ENCODE peak calls at places on chromosomes 3 and 15, in eight cellular contexts. B, K, P, T, L, W, D and O are unnamed samples.
A peak's percentile ranks its signal among the peaks of the same experiment; 100 is the strongest.

GRCh38 chr3:125069968-125070745 is 14.4 kb upstream of the HEG1 start:
- DNase-seq in L (no peak), B (no peak), D (no peak), T (no peak), K (no peak), W (no peak), P (no peak), O (no peak)

GRCh38 chr3:183541738-183542137 is 13.8 kb downstream of the KLHL6 start:
- DNase-seq in L (no peak), T (no peak), P (no peak), K (no peak), D (no peak), B (no peak), W (no peak), O (no peak)

GRCh38 chr3:54685213-54685612 is 242.6 kb downstream of the LRTM1 start:
- DNase-seq in T (no peak), K (no peak), L (no peak), D (no peak), P (no peak), B (no peak), W (no peak), O (no peak)

GRCh38 chr3:185929192-185930151 is 8.3 kb downstream of the TRA2B start:
- DNase-seq in W (peak; percentile 45), K (peak; percentile 47), D (no peak), B (no peak), L (no peak), P (no peak), T (no peak), O (no peak)

GRCh38 chr3:33980252-33980651 is 181.8 kb downstream of the PDCD6IP start:
- DNase-seq in P (no peak), L (no peak), B (peak; percentile 81), W (peak; percentile 22), K (peak; percentile 38), T (no peak), D (no peak), O (no peak)

GRCh38 chr15:67137319-67137718 is 71.9 kb downstream of the SMAD3 start:
- DNase-seq in L (no peak), W (no peak), T (no peak), B (no peak), K (no peak), P (no peak), D (no peak), O (no peak)

GRCh38 chr3:134134240-134134639 is 104.5 kb upstream of the SLCO2A1 start:
- DNase-seq in B (no peak), W (no peak), T (no peak), D (no peak), K (no peak), L (no peak), P (no peak), O (no peak)

GRCh38 chr15:31461911-31462480 is 135.4 kb downstream of the KLF13 start:
- DNase-seq in T (no peak), L (no peak), K (no peak), D (no peak), P (no peak), B (no peak), W (no peak), O (no peak)

GRCh38 chr3:143712522-143712921 is 135.7 kb downstream of the SLC9A9 start:
- DNase-seq in D (no peak), P (no peak), K (no peak), T (no peak), L (no peak), B (no peak), W (no peak), O (no peak)